ENCODE peak calls at places on chromosomes 11 and 22, in nine cellular contexts. V is endothelial cell of umbilical vein, C is SK-N-SH, Y is prostate gland, G is K562, I is spleen, A is HCT116, H is suprapubic skin, Q is GM23338. F is an unnamed sample.

GRCh38 chr11:130583866-130584265 is 135.4 kb downstream of the ADAMTS15 start:
- DNase-seq in V (no peak), C (no peak), Y (no peak), G (no peak), I (no peak), A (no peak), H (no peak), Q (no peak), F (no peak)

GRCh38 chr22:36457688-36458450 is 23.6 kb downstream of the TXN2 start:
- DNase-seq in V (no peak), C (no peak), Y (no peak), G (no peak), I (peak), A (no peak), H (no peak), Q (no peak), F (no peak)

GRCh38 chr11:12377824-12378593 is 638 bp downstream of the PARVA start:
- DNase-seq in V (peak), C (peak), Y (peak), G (no peak), I (no peak), A (peak), H (peak), Q (peak), F (no peak)

GRCh38 chr22:36014539-36015072 is 14.0 kb downstream of the RBFOX2 start:
- DNase-seq in V (no peak), C (no peak), Y (no peak), G (no peak), I (no peak), A (no peak), H (no peak), Q (no peak), F (no peak)

GRCh38 chr11:111591187-111591960 is 10.9 kb upstream of the SIK2 start:
- DNase-seq in V (no peak), C (no peak), Y (no peak), G (no peak), I (no peak), A (no peak), H (no peak), Q (no peak), F (no peak)

GRCh38 chr22:20238567-20239062 is 29.5 kb downstream of the RTN4R start:
- DNase-seq in V (peak), C (peak), Y (peak), G (peak), I (peak), A (peak), H (no peak), Q (peak), F (peak)

GRCh38 chr11:69427906-69428880 is 53.3 kb upstream of the LINC01488 start:
- DNase-seq in V (no peak), C (no peak), Y (no peak), G (no peak), I (peak), A (no peak), H (no peak), Q (no peak), F (no peak)

GRCh38 chr22:37072673-37073072 is 21.1 kb downstream of the KCTD17 start:
- DNase-seq in V (no peak), C (no peak), Y (no peak), G (no peak), I (no peak), A (no peak), H (no peak), Q (no peak), F (no peak)

GRCh38 chr11:33900159-33900855 is 8.4 kb upstream of the LMO2 start:
- DNase-seq in V (peak), C (no peak), Y (no peak), G (no peak), I (no peak), A (no peak), H (no peak), Q (no peak), F (no peak)

GRCh38 chr22:42608481-42609361 is 6.0 kb downstream of the POLDIP3 start:
- DNase-seq in V (peak), C (no peak), Y (no peak), G (no peak), I (no peak), A (no peak), H (no peak), Q (no peak), F (no peak)

GRCh38 chr11:12801976-12802375 is 127.8 kb downstream of the TEAD1 start:
- DNase-seq in V (no peak), C (no peak), Y (no peak), G (no peak), I (no peak), A (no peak), H (no peak), Q (no peak), F (no peak)

GRCh38 chr11:57679396-57679795 is 11.5 kb downstream of the ZDHHC5 start:
- DNase-seq in V (no peak), C (no peak), Y (no peak), G (no peak), I (no peak), A (no peak), H (no peak), Q (no peak), F (no peak)

GRCh38 chr11:66324626-66325025 is 7.8 kb upstream of the CD248 start:
- DNase-seq in V (no peak), C (peak), Y (no peak), G (no peak), I (no peak), A (no peak), H (no peak), Q (no peak), F (no peak)

GRCh38 chr11:59429924-59430516 is 3.8 kb upstream of the OR5A2 start:
- DNase-seq in V (peak), C (peak), Y (no peak), G (peak), I (no peak), A (peak), H (no peak), Q (peak), F (peak)

GRCh38 chr11:12169822-12170221 is 59.4 kb downstream of the MICAL2 start:
- DNase-seq in V (no peak), C (no peak), Y (no peak), G (no peak), I (no peak), A (no peak), H (no peak), Q (no peak), F (no peak)

GRCh38 chr22:37167176-37167980 is 17.7 kb upstream of the IL2RB start:
- DNase-seq in V (no peak), C (no peak), Y (no peak), G (no peak), I (peak), A (no peak), H (peak), Q (no peak), F (no peak)

GRCh38 chr11:19871531-19871930 is 158.9 kb downstream of the NAV2 start:
- DNase-seq in V (no peak), C (no peak), Y (no peak), G (no peak), I (no peak), A (no peak), H (no peak), Q (no peak), F (no peak)
- TF ChIP-seq POLR2AphosphoS5 in V (no peak), C (no peak), Y (no peak), G (no peak), I (no peak), A (no peak), H (no peak), Q (no peak), F (no peak)

GRCh38 chr11:35364101-35364780 is 55.1 kb downstream of the SLC1A2 start:
- DNase-seq in V (no peak), C (no peak), Y (peak), G (no peak), I (no peak), A (peak), H (peak), Q (no peak), F (no peak)
- TF ChIP-seq POLR2AphosphoS5 in V (no peak), C (peak), Y (peak), G (no peak), I (no peak), A (no peak), H (peak), Q (no peak), F (no peak)

GRCh38 chr22:45818130-45819085 is 146.8 kb downstream of the ATXN10 start:
- DNase-seq in V (no peak), C (peak), Y (peak), G (no peak), I (no peak), A (no peak), H (no peak), Q (peak), F (no peak)
- TF ChIP-seq POLR2AphosphoS5 in V (no peak), C (no peak), Y (peak), G (no peak), I (no peak), A (no peak), H (no peak), Q (no peak), F (no peak)

GRCh38 chr11:38425578-38425977 is 1827.5 kb upstream of the RAG2 start:
- DNase-seq in V (no peak), C (no peak), Y (no peak), G (no peak), I (no peak), A (no peak), H (no peak), Q (no peak), F (no peak)
- TF ChIP-seq POLR2AphosphoS5 in V (no peak), C (no peak), Y (no peak), G (no peak), I (no peak), A (no peak), H (no peak), Q (no peak), F (no peak)

DNA sequence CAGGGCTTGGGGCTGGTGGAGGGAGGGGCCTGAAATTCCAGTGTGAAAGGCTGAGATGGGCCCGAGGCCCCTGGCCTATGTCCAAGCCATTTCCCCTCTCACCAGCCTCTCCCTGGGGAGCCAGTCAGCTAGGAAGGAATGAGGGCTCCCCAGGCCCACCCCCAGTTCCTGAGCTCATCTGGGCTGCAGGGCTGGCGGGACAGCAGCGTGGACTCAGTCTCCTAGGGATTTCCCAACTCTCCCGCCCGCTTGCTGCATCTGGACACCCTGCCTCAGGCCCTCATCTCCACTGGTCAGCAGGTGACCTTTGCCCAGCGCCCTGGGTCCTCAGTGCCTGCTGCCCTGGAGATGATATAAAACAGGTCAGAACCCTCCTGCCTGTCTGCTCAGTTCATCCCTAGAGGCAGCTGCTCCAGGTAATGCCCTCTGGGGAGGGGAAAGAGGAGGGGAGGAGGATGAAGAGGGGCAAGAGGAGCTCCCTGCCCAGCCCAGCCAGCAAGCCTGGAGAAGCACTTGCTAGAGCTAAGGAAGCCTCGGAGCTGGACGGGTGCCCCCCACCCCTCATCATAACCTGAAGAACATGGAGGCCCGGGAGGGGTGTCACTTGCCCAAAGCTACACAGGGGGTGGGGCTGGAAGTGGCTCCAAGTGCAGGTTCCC is at the start of gene APOC3:
- DNase-seq in V (no peak), C (peak), Y (no peak), G (no peak), I (no peak), A (no peak), H (no peak), Q (no peak), F (no peak)
- TF ChIP-seq POLR2AphosphoS5 in V (no peak), C (no peak), Y (no peak), G (no peak), I (no peak), A (no peak), H (no peak), Q (no peak), F (no peak)

GRCh38 chr22:21650280-21650679 is 8.2 kb downstream of the SDF2L1 start:
- DNase-seq in V (no peak), C (no peak), Y (no peak), G (no peak), I (no peak), A (no peak), H (no peak), Q (no peak), F (no peak)

GRCh38 chr22:21652547-21653545 is 10.7 kb downstream of the SDF2L1 start:
- DNase-seq in V (no peak), C (no peak), Y (no peak), G (peak), I (no peak), A (no peak), H (no peak), Q (peak), F (peak)

GRCh38 chr22:21650823-21651520 is 8.9 kb downstream of the SDF2L1 start:
- DNase-seq in V (no peak), C (no peak), Y (no peak), G (no peak), I (no peak), A (no peak), H (no peak), Q (peak), F (no peak)

GRCh38 chr22:21652010-21652546 is 10.0 kb downstream of the SDF2L1 start:
- DNase-seq in V (peak), C (peak), Y (peak), G (peak), I (peak), A (peak), H (peak), Q (peak), F (peak)

GRCh38 chr22:21651521-21652009 is 9.5 kb downstream of the SDF2L1 start:
- DNase-seq in V (no peak), C (peak), Y (no peak), G (peak), I (no peak), A (no peak), H (no peak), Q (no peak), F (no peak)
- TF ChIP-seq POLR2AphosphoS5 in V (no peak), C (no peak), Y (no peak), G (no peak), I (no peak), A (no peak), H (no peak), Q (no peak), F (no peak)

F was measured in GM12892.